ENCODE peak calls at places on chromosomes 7 and 10, in ten cellular contexts. One of them, this sample, is unnamed.

GRCh38 chr10:130108934-130109604 is 1.6 kb downstream of the C10orf143 start:
- DNase-seq in foreskin fibroblast: no peak
- DNase-seq in CD8-positive, alpha-beta T cell: no peak
- DNase-seq in psoas muscle: no peak
- DNase-seq in Peyer's patch: no peak
- DNase-seq in PC-3: no peak
- DNase-seq in upper lobe of right lung: no peak
- DNase-seq in cardiac fibroblast: no peak
- DNase-seq in IMR-90: no peak
- DNase-seq in bronchial epithelial cell: no peak
- DNase-seq in this sample: no peak

GRCh38 chr7:150378115-150378852 is 846 bp upstream of the ZNF775 start:
- DNase-seq in foreskin fibroblast: peak
- DNase-seq in CD8-positive, alpha-beta T cell: no peak
- DNase-seq in psoas muscle: peak
- DNase-seq in Peyer's patch: peak
- DNase-seq in PC-3: peak
- DNase-seq in upper lobe of right lung: peak
- DNase-seq in cardiac fibroblast: peak
- DNase-seq in IMR-90: peak
- DNase-seq in bronchial epithelial cell: peak
- DNase-seq in this sample: no peak

GRCh38 chr7:136677456-136678365 is 190.7 kb upstream of the CHRM2 start:
- DNase-seq in foreskin fibroblast: peak
- DNase-seq in CD8-positive, alpha-beta T cell: no peak
- DNase-seq in psoas muscle: no peak
- DNase-seq in Peyer's patch: no peak
- DNase-seq in PC-3: peak
- DNase-seq in upper lobe of right lung: no peak
- DNase-seq in cardiac fibroblast: peak
- DNase-seq in IMR-90: peak
- DNase-seq in bronchial epithelial cell: peak
- DNase-seq in this sample: peak

GRCh38 chr7:129923709-129924108 is 29.1 kb downstream of the UBE2H start:
- DNase-seq in foreskin fibroblast: peak
- DNase-seq in CD8-positive, alpha-beta T cell: no peak
- DNase-seq in psoas muscle: no peak
- DNase-seq in Peyer's patch: no peak
- DNase-seq in PC-3: peak
- DNase-seq in upper lobe of right lung: no peak
- DNase-seq in cardiac fibroblast: peak
- DNase-seq in IMR-90: peak
- DNase-seq in bronchial epithelial cell: peak
- DNase-seq in this sample: peak

GRCh38 chr7:11450246-11450645 is 381.8 kb downstream of the THSD7A start:
- DNase-seq in foreskin fibroblast: no peak
- DNase-seq in CD8-positive, alpha-beta T cell: no peak
- DNase-seq in psoas muscle: no peak
- DNase-seq in Peyer's patch: no peak
- DNase-seq in PC-3: no peak
- DNase-seq in upper lobe of right lung: no peak
- DNase-seq in cardiac fibroblast: peak
- DNase-seq in IMR-90: no peak
- DNase-seq in bronchial epithelial cell: peak
- DNase-seq in this sample: no peak

GRCh38 chr7:88452648-88453047 is 146.0 kb upstream of the STEAP4 start:
- DNase-seq in foreskin fibroblast: no peak
- DNase-seq in CD8-positive, alpha-beta T cell: no peak
- DNase-seq in psoas muscle: no peak
- DNase-seq in Peyer's patch: no peak
- DNase-seq in PC-3: no peak
- DNase-seq in upper lobe of right lung: no peak
- DNase-seq in cardiac fibroblast: no peak
- DNase-seq in IMR-90: no peak
- DNase-seq in bronchial epithelial cell: no peak
- DNase-seq in this sample: no peak

GRCh38 chr7:47578581-47579270 is 3.2 kb downstream of the TNS3 start:
- DNase-seq in foreskin fibroblast: peak
- DNase-seq in CD8-positive, alpha-beta T cell: no peak
- DNase-seq in psoas muscle: no peak
- DNase-seq in Peyer's patch: peak
- DNase-seq in PC-3: peak
- DNase-seq in upper lobe of right lung: no peak
- DNase-seq in cardiac fibroblast: no peak
- DNase-seq in IMR-90: peak
- DNase-seq in bronchial epithelial cell: peak
- DNase-seq in this sample: no peak

GRCh38 chr7:139914861-139915300 is 85.8 kb downstream of the TBXAS1 start:
- DNase-seq in foreskin fibroblast: no peak
- DNase-seq in CD8-positive, alpha-beta T cell: no peak
- DNase-seq in psoas muscle: no peak
- DNase-seq in Peyer's patch: no peak
- DNase-seq in PC-3: peak
- DNase-seq in upper lobe of right lung: no peak
- DNase-seq in cardiac fibroblast: no peak
- DNase-seq in IMR-90: peak
- DNase-seq in bronchial epithelial cell: no peak
- DNase-seq in this sample: no peak

GRCh38 chr7:42161723-42162122 is 75.3 kb downstream of the GLI3 start:
- DNase-seq in foreskin fibroblast: peak
- DNase-seq in CD8-positive, alpha-beta T cell: no peak
- DNase-seq in psoas muscle: no peak
- DNase-seq in Peyer's patch: no peak
- DNase-seq in PC-3: peak
- DNase-seq in upper lobe of right lung: no peak
- DNase-seq in cardiac fibroblast: peak
- DNase-seq in IMR-90: no peak
- DNase-seq in bronchial epithelial cell: peak
- DNase-seq in this sample: no peak

GRCh38 chr10:63703113-63703670 is 182.0 kb downstream of the REEP3 start:
- DNase-seq in foreskin fibroblast: peak
- DNase-seq in CD8-positive, alpha-beta T cell: no peak
- DNase-seq in psoas muscle: no peak
- DNase-seq in Peyer's patch: no peak
- DNase-seq in PC-3: peak
- DNase-seq in upper lobe of right lung: no peak
- DNase-seq in cardiac fibroblast: peak
- DNase-seq in IMR-90: peak
- DNase-seq in bronchial epithelial cell: peak
- DNase-seq in this sample: no peak

GRCh38 chr7:67913604-67914003 is 917.0 kb downstream of the TYW1 start:
- DNase-seq in foreskin fibroblast: peak
- DNase-seq in CD8-positive, alpha-beta T cell: no peak
- DNase-seq in psoas muscle: no peak
- DNase-seq in Peyer's patch: no peak
- DNase-seq in PC-3: no peak
- DNase-seq in upper lobe of right lung: no peak
- DNase-seq in cardiac fibroblast: no peak
- DNase-seq in IMR-90: no peak
- DNase-seq in bronchial epithelial cell: peak
- DNase-seq in this sample: no peak

DNA sequence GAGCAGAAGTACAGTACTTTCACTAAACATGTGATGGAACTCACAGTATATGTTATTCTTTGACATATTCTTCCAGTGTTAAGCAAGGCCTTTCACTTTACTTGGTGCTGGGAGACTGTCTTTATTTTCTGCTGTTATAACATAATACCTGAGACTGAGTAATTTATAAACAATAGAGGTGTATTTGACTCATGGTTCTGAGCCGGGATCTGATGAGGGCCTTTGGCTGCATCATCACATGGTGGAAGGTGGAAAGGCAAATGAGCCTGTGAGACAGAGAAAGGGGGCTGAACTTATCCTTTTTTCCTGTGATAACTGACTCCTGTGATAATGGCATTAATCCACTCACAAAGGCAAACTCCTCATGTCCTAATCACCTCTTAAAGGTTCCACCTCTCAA is 1.4 kb downstream of the SUPV3L1 start:
- DNase-seq in foreskin fibroblast: no peak
- DNase-seq in CD8-positive, alpha-beta T cell: no peak
- DNase-seq in psoas muscle: no peak
- DNase-seq in Peyer's patch: no peak
- DNase-seq in PC-3: no peak
- DNase-seq in upper lobe of right lung: no peak
- DNase-seq in cardiac fibroblast: no peak
- DNase-seq in IMR-90: no peak
- DNase-seq in bronchial epithelial cell: peak
- DNase-seq in this sample: no peak
- H3K4me3 ChIP-seq in foreskin fibroblast: peak
- H3K4me3 ChIP-seq in CD8-positive, alpha-beta T cell: peak
- H3K4me3 ChIP-seq in psoas muscle: peak
- H3K4me3 ChIP-seq in Peyer's patch: peak
- H3K4me3 ChIP-seq in PC-3: peak
- H3K4me3 ChIP-seq in upper lobe of right lung: peak
- H3K4me3 ChIP-seq in cardiac fibroblast: peak
- H3K4me3 ChIP-seq in IMR-90: peak
- H3K4me3 ChIP-seq in bronchial epithelial cell: peak
- H3K4me3 ChIP-seq in this sample: peak

GRCh38 chr7:118352854-118353453 is 128.4 kb downstream of the ANKRD7 start:
- DNase-seq in foreskin fibroblast: no peak
- DNase-seq in CD8-positive, alpha-beta T cell: no peak
- DNase-seq in psoas muscle: no peak
- DNase-seq in Peyer's patch: no peak
- DNase-seq in PC-3: peak
- DNase-seq in upper lobe of right lung: no peak
- DNase-seq in cardiac fibroblast: peak
- DNase-seq in IMR-90: no peak
- DNase-seq in bronchial epithelial cell: peak
- DNase-seq in this sample: peak
- TF ChIP-seq CTCF in foreskin fibroblast: no peak
- TF ChIP-seq CTCF in CD8-positive, alpha-beta T cell: no peak
- TF ChIP-seq CTCF in psoas muscle: peak
- TF ChIP-seq CTCF in Peyer's patch: peak
- TF ChIP-seq CTCF in PC-3: peak
- TF ChIP-seq CTCF in upper lobe of right lung: no peak
- TF ChIP-seq CTCF in cardiac fibroblast: no peak
- TF ChIP-seq CTCF in IMR-90: no peak
- TF ChIP-seq CTCF in bronchial epithelial cell: peak
- TF ChIP-seq CTCF in this sample: no peak

GRCh38 chr7:93921190-93921585 is 347 bp upstream of the GNG11 start:
- DNase-seq in foreskin fibroblast: no peak
- DNase-seq in CD8-positive, alpha-beta T cell: no peak
- DNase-seq in psoas muscle: no peak
- DNase-seq in Peyer's patch: no peak
- DNase-seq in PC-3: no peak
- DNase-seq in upper lobe of right lung: no peak
- DNase-seq in cardiac fibroblast: no peak
- DNase-seq in IMR-90: no peak
- DNase-seq in bronchial epithelial cell: no peak
- DNase-seq in this sample: no peak

GRCh38 chr7:93926800-93927199 is 5.3 kb downstream of the GNG11 start:
- DNase-seq in foreskin fibroblast: no peak
- DNase-seq in CD8-positive, alpha-beta T cell: no peak
- DNase-seq in psoas muscle: no peak
- DNase-seq in Peyer's patch: no peak
- DNase-seq in PC-3: no peak
- DNase-seq in upper lobe of right lung: no peak
- DNase-seq in cardiac fibroblast: no peak
- DNase-seq in IMR-90: no peak
- DNase-seq in bronchial epithelial cell: no peak
- DNase-seq in this sample: no peak

GRCh38 chr7:93923291-93923690 is 1.8 kb downstream of the GNG11 start:
- DNase-seq in foreskin fibroblast: peak
- DNase-seq in CD8-positive, alpha-beta T cell: no peak
- DNase-seq in psoas muscle: no peak
- DNase-seq in Peyer's patch: no peak
- DNase-seq in PC-3: no peak
- DNase-seq in upper lobe of right lung: no peak
- DNase-seq in cardiac fibroblast: peak
- DNase-seq in IMR-90: no peak
- DNase-seq in bronchial epithelial cell: no peak
- DNase-seq in this sample: no peak

GRCh38 chr7:93921607-93922446 is at the start of gene GNG11:
- DNase-seq in foreskin fibroblast: peak
- DNase-seq in CD8-positive, alpha-beta T cell: no peak
- DNase-seq in psoas muscle: peak
- DNase-seq in Peyer's patch: peak
- DNase-seq in PC-3: peak
- DNase-seq in upper lobe of right lung: peak
- DNase-seq in cardiac fibroblast: peak
- DNase-seq in IMR-90: peak
- DNase-seq in bronchial epithelial cell: peak
- DNase-seq in this sample: no peak

DNA sequence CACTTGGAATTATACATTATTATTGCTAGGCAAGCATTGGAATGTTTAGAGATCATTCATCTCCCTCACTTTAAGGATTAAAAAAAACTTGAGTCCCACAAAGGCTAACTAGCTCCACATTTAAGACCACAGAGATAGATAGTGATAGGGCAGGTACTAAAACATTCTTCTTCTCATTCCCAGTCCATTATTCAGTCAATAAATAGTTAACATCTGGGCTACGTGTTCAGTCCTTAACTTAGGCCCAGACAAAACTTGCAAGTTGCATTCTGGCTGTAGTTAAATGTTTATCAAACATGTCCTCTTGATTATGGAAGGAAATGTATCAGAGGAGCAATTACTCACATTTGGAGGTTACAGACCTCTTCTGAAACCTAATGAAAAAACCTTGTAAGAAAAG is 2.4 kb downstream of the GNG11 start:
- DNase-seq in foreskin fibroblast: peak
- DNase-seq in CD8-positive, alpha-beta T cell: no peak
- DNase-seq in psoas muscle: no peak
- DNase-seq in Peyer's patch: no peak
- DNase-seq in PC-3: no peak
- DNase-seq in upper lobe of right lung: no peak
- DNase-seq in cardiac fibroblast: no peak
- DNase-seq in IMR-90: peak
- DNase-seq in bronchial epithelial cell: no peak
- DNase-seq in this sample: no peak
- H3K4me3 ChIP-seq in foreskin fibroblast: peak
- H3K4me3 ChIP-seq in CD8-positive, alpha-beta T cell: no peak
- H3K4me3 ChIP-seq in psoas muscle: peak
- H3K4me3 ChIP-seq in Peyer's patch: peak
- H3K4me3 ChIP-seq in PC-3: no peak
- H3K4me3 ChIP-seq in upper lobe of right lung: peak
- H3K4me3 ChIP-seq in cardiac fibroblast: peak
- H3K4me3 ChIP-seq in IMR-90: peak
- H3K4me3 ChIP-seq in bronchial epithelial cell: no peak
- H3K4me3 ChIP-seq in this sample: peak

DNA sequence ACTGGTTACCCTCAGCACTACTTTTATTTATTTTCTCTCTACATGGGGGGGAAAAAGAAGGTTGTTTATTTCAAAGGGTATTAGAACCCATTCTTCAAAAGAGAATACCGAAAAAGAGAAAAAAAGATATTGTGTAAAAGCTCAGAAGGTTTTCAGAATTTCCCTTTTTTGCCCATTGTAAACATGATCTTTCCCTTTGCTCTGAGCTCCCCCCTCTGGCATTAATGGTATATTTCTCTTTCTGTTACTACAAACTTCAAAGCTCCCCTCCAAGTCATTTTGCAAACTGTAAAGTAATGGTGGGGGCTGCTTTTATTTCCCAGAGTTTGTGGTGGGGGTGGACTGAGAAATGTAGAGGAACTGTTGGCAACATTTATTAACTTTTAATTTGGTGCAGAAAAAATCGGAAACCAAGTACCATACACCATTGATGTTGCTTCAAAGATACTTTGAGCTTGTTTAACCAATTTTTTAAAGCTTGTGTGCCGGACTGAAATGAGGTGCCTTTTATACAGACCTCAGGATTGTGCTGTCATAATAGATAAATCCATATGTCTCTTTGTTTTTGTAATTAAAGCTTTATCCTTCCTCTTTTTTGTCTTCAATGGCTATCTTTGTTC is 181.5 kb downstream of the EXOC4 start:
- DNase-seq in foreskin fibroblast: peak
- DNase-seq in CD8-positive, alpha-beta T cell: no peak
- DNase-seq in psoas muscle: no peak
- DNase-seq in Peyer's patch: no peak
- DNase-seq in PC-3: peak
- DNase-seq in upper lobe of right lung: no peak
- DNase-seq in cardiac fibroblast: peak
- DNase-seq in IMR-90: peak
- DNase-seq in bronchial epithelial cell: peak
- DNase-seq in this sample: peak
- TF ChIP-seq CTCF in foreskin fibroblast: peak
- TF ChIP-seq CTCF in CD8-positive, alpha-beta T cell: peak
- TF ChIP-seq CTCF in psoas muscle: peak
- TF ChIP-seq CTCF in Peyer's patch: peak
- TF ChIP-seq CTCF in PC-3: peak
- TF ChIP-seq CTCF in upper lobe of right lung: peak
- TF ChIP-seq CTCF in cardiac fibroblast: peak
- TF ChIP-seq CTCF in IMR-90: peak
- TF ChIP-seq CTCF in bronchial epithelial cell: peak
- TF ChIP-seq CTCF in this sample: peak